ENCODE peak calls at places on chromosomes 6 and 20, in six cellular contexts. One of them, this sample, is unnamed.
A peak's percentile ranks its signal among the peaks of the same experiment; 100 is the strongest.

GRCh38 chr6:88661136-88661535 is 302.3 kb downstream of the RNGTT start:
- DNase-seq in stomach: no peak
- DNase-seq in body of pancreas: no peak
- DNase-seq in cardiac muscle cell: no peak
- DNase-seq in keratinocyte: no peak
- DNase-seq in RWPE2: no peak
- DNase-seq in this sample: no peak

GRCh38 chr20:46139908-46140482 is 21.9 kb downstream of the CD40 start:
- DNase-seq in stomach: peak; percentile 26
- DNase-seq in body of pancreas: no peak
- DNase-seq in cardiac muscle cell: no peak
- DNase-seq in keratinocyte: peak; percentile 17
- DNase-seq in RWPE2: peak; percentile 88
- DNase-seq in this sample: no peak

GRCh38 chr20:51331466-51331865 is 211.1 kb downstream of the NFATC2 start:
- DNase-seq in stomach: no peak
- DNase-seq in body of pancreas: no peak
- DNase-seq in cardiac muscle cell: peak; percentile 50
- DNase-seq in keratinocyte: no peak
- DNase-seq in RWPE2: peak; percentile 96
- DNase-seq in this sample: no peak

GRCh38 chr6:97630592-97630991 is 347.6 kb upstream of the MMS22L start:
- DNase-seq in stomach: no peak
- DNase-seq in body of pancreas: no peak
- DNase-seq in cardiac muscle cell: no peak
- DNase-seq in keratinocyte: peak; percentile 32
- DNase-seq in RWPE2: no peak
- DNase-seq in this sample: no peak

GRCh38 chr6:84764332-84765049 is at the start of gene TBX18:
- DNase-seq in stomach: peak; percentile 39
- DNase-seq in body of pancreas: peak; percentile 59
- DNase-seq in cardiac muscle cell: peak; percentile 100
- DNase-seq in keratinocyte: no peak
- DNase-seq in RWPE2: peak; percentile 95
- DNase-seq in this sample: peak; percentile 91

GRCh38 chr6:135231469-135231844 is 50.3 kb downstream of the MYB start:
- DNase-seq in stomach: no peak
- DNase-seq in body of pancreas: no peak
- DNase-seq in cardiac muscle cell: peak; percentile 7
- DNase-seq in keratinocyte: no peak
- DNase-seq in RWPE2: no peak
- DNase-seq in this sample: no peak

GRCh38 chr6:26175428-26176181 is 88.4 kb downstream of the HFE start:
- DNase-seq in stomach: no peak
- DNase-seq in body of pancreas: no peak
- DNase-seq in cardiac muscle cell: peak; percentile 82
- DNase-seq in keratinocyte: no peak
- DNase-seq in RWPE2: no peak
- DNase-seq in this sample: no peak

GRCh38 chr6:27726620-27727023 is 185.6 kb downstream of the OR2B2 start:
- DNase-seq in stomach: no peak
- DNase-seq in body of pancreas: no peak
- DNase-seq in cardiac muscle cell: no peak
- DNase-seq in keratinocyte: peak; percentile 48
- DNase-seq in RWPE2: no peak
- DNase-seq in this sample: no peak

GRCh38 chr20:49936153-49937022 is at the start of gene RNF114:
- DNase-seq in stomach: peak; percentile 95
- DNase-seq in body of pancreas: peak; percentile 95
- DNase-seq in cardiac muscle cell: peak; percentile 94
- DNase-seq in keratinocyte: no peak
- DNase-seq in RWPE2: peak; percentile 97
- DNase-seq in this sample: peak; percentile 93

GRCh38 chr6:42771741-42772100 is 10.1 kb upstream of the BICRAL start:
- DNase-seq in stomach: no peak
- DNase-seq in body of pancreas: no peak
- DNase-seq in cardiac muscle cell: no peak
- DNase-seq in keratinocyte: no peak
- DNase-seq in RWPE2: no peak
- DNase-seq in this sample: no peak

GRCh38 chr6:165774903-165775608 is 112.0 kb upstream of the PDE10A start:
- DNase-seq in stomach: no peak
- DNase-seq in body of pancreas: no peak
- DNase-seq in cardiac muscle cell: peak; percentile 58
- DNase-seq in keratinocyte: no peak
- DNase-seq in RWPE2: no peak
- DNase-seq in this sample: peak; percentile 74
- H3K27ac ChIP-seq in stomach: no peak overlapping the region
- H3K27ac ChIP-seq in body of pancreas: no peak overlapping the region
- H3K27ac ChIP-seq in cardiac muscle cell: peak overlapping the region; percentile 52
- H3K27ac ChIP-seq in keratinocyte: no peak overlapping the region
- H3K27ac ChIP-seq in RWPE2: no peak overlapping the region
- H3K27ac ChIP-seq in this sample: peak overlapping the region; percentile 69

DNA sequence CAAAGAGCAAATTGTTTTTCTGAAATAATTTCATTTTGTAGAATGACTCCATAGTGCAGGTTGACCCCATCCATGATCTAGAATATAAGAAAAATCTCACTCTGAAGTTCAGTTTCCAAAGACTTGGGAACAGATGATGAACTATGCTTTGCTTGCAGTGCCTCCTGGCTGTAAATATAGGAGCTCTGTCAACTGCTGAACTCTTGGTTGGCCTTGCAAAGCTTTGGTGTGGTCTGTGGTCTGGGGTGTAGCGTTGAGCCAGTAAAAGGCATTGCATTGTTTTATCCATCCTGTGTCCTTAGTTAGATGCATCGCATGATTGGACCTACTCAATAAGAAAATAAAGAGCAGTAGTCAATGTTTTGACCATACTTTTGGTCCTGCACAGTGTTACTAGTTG is 104.0 kb downstream of the PLCB4 start:
- DNase-seq in stomach: no peak
- DNase-seq in body of pancreas: no peak
- DNase-seq in cardiac muscle cell: peak; percentile 13
- DNase-seq in keratinocyte: no peak
- DNase-seq in RWPE2: no peak
- DNase-seq in this sample: no peak
- TF ChIP-seq CTCF in stomach: no peak
- TF ChIP-seq CTCF in body of pancreas: no peak
- TF ChIP-seq CTCF in cardiac muscle cell: peak; percentile 16
- TF ChIP-seq CTCF in keratinocyte: no peak
- TF ChIP-seq CTCF in RWPE2: no peak
- TF ChIP-seq CTCF in this sample: peak; percentile 32

GRCh38 chr6:36035240-36035639 is 7.6 kb downstream of the MAPK14 start:
- DNase-seq in stomach: no peak
- DNase-seq in body of pancreas: no peak
- DNase-seq in cardiac muscle cell: peak; percentile 33
- DNase-seq in keratinocyte: no peak
- DNase-seq in RWPE2: no peak
- DNase-seq in this sample: no peak

GRCh38 chr6:36039113-36039512 is 11.5 kb downstream of the MAPK14 start:
- DNase-seq in stomach: no peak
- DNase-seq in body of pancreas: no peak
- DNase-seq in cardiac muscle cell: no peak
- DNase-seq in keratinocyte: no peak
- DNase-seq in RWPE2: no peak
- DNase-seq in this sample: no peak

GRCh38 chr6:36038120-36038876 is 10.7 kb downstream of the MAPK14 start:
- DNase-seq in stomach: no peak
- DNase-seq in body of pancreas: no peak
- DNase-seq in cardiac muscle cell: peak; percentile 27
- DNase-seq in keratinocyte: no peak
- DNase-seq in RWPE2: no peak
- DNase-seq in this sample: no peak

GRCh38 chr6:36042618-36043260 is 15.1 kb downstream of the MAPK14 start:
- DNase-seq in stomach: no peak
- DNase-seq in body of pancreas: no peak
- DNase-seq in cardiac muscle cell: no peak
- DNase-seq in keratinocyte: no peak
- DNase-seq in RWPE2: no peak
- DNase-seq in this sample: no peak

GRCh38 chr6:36040958-36041357 is 13.3 kb downstream of the MAPK14 start:
- DNase-seq in stomach: no peak
- DNase-seq in body of pancreas: no peak
- DNase-seq in cardiac muscle cell: no peak
- DNase-seq in keratinocyte: no peak
- DNase-seq in RWPE2: no peak
- DNase-seq in this sample: no peak
- H3K4me1 ChIP-seq in stomach: peaks cover 85% of the 10 kb centered on the region
- H3K4me1 ChIP-seq in body of pancreas: peaks cover 32% of the 10 kb centered on the region
- H3K4me1 ChIP-seq in cardiac muscle cell: peaks cover 11% of the 10 kb centered on the region
- H3K4me1 ChIP-seq in keratinocyte: peaks cover 23% of the 10 kb centered on the region
- H3K4me1 ChIP-seq in RWPE2: peaks cover 12% of the 10 kb centered on the region
- H3K4me1 ChIP-seq in this sample: peaks cover 47% of the 10 kb centered on the region

GRCh38 chr6:133128191-133128590 is 113.0 kb upstream of the EYA4 start:
- DNase-seq in stomach: no peak
- DNase-seq in body of pancreas: no peak
- DNase-seq in cardiac muscle cell: peak; percentile 26
- DNase-seq in keratinocyte: no peak
- DNase-seq in RWPE2: no peak
- DNase-seq in this sample: no peak
- H3K27ac ChIP-seq in stomach: no peak overlapping the region
- H3K27ac ChIP-seq in body of pancreas: no peak overlapping the region
- H3K27ac ChIP-seq in cardiac muscle cell: no peak overlapping the region
- H3K27ac ChIP-seq in keratinocyte: no peak overlapping the region
- H3K27ac ChIP-seq in RWPE2: no peak overlapping the region
- H3K27ac ChIP-seq in this sample: peak overlapping the region; percentile 44

DNA sequence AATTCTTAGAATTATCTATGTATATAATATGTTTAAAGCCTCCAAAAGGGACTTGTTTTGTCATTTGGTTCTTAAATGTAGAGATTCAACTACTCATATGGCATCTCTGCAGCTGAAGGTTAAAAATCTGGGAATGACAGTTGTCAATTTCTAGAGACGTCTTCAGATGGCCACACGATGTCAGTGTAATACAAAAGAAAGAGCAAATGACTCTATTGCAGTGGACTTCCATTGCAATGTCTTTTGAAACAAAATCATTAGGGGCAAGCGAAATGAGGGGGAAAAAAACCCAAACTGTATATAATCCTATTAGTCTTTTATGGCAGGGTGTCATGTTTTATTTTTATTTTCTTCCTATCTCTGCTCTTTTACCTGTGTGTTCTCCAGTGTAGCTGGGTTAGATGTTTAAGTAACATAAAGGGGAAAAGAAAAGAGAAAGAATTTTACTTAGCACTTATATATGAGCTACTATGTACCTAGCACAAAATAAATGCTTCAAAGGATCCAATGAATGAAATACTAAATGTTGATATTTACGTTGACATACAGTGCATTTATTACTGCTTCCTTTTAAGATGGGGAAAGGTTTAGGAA is 26.2 kb downstream of the CCN2 start:
- DNase-seq in stomach: no peak
- DNase-seq in body of pancreas: no peak
- DNase-seq in cardiac muscle cell: peak; percentile 69
- DNase-seq in keratinocyte: no peak
- DNase-seq in RWPE2: no peak
- DNase-seq in this sample: no peak
- TF ChIP-seq CTCF in stomach: no peak
- TF ChIP-seq CTCF in body of pancreas: peak; percentile 14
- TF ChIP-seq CTCF in cardiac muscle cell: peak; percentile 53
- TF ChIP-seq CTCF in keratinocyte: peak; percentile 54
- TF ChIP-seq CTCF in RWPE2: peak; percentile 80
- TF ChIP-seq CTCF in this sample: peak; percentile 45

GRCh38 chr6:154461348-154461747 is 49.1 kb downstream of the CNKSR3 start:
- DNase-seq in stomach: no peak
- DNase-seq in body of pancreas: no peak
- DNase-seq in cardiac muscle cell: no peak
- DNase-seq in keratinocyte: no peak
- DNase-seq in RWPE2: no peak
- DNase-seq in this sample: no peak
- H3K4me1 ChIP-seq in stomach: peaks cover 38% of the 10 kb centered on the region
- H3K4me1 ChIP-seq in body of pancreas: peaks cover 71% of the 10 kb centered on the region
- H3K4me1 ChIP-seq in cardiac muscle cell: peaks cover 11% of the 10 kb centered on the region
- H3K4me1 ChIP-seq in keratinocyte: peaks cover 23% of the 10 kb centered on the region
- H3K4me1 ChIP-seq in RWPE2: peaks cover 8% of the 10 kb centered on the region
- H3K4me1 ChIP-seq in this sample: peaks cover 16% of the 10 kb centered on the region

DNA sequence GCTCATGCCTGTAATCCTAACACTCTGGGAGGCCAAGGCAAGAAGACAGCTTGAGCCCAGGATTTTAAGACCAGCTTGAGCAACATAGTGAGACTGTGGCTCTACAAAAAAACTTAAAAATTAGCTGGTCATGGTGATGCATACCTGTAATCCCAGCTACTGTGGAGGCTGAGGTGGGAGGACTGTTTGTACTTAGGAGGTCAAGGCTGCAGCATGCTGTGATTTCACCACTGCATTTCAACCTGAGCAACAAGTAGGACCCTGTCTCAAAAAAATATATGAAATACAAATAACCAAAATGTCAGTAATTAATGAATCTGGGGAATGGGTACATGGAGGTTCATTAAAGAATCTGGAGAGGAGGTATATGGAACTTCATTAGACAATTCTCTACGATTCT is 9.9 kb downstream of the FKBP5 start:
- DNase-seq in stomach: no peak
- DNase-seq in body of pancreas: no peak
- DNase-seq in cardiac muscle cell: no peak
- DNase-seq in keratinocyte: no peak
- DNase-seq in RWPE2: no peak
- DNase-seq in this sample: no peak
- H3K27ac ChIP-seq in stomach: no peak overlapping the region
- H3K27ac ChIP-seq in body of pancreas: no peak overlapping the region
- H3K27ac ChIP-seq in cardiac muscle cell: no peak overlapping the region
- H3K27ac ChIP-seq in keratinocyte: peak overlapping the region; percentile 13
- H3K27ac ChIP-seq in RWPE2: peak overlapping the region; percentile 56
- H3K27ac ChIP-seq in this sample: no peak overlapping the region